ENCODE peak calls at places on chromosomes 13 and 19, in five cellular contexts. I, H, M, Q and L are unnamed samples.
A peak's percentile ranks its signal among the peaks of the same experiment; 100 is the strongest.

GRCh38 chr19:571127-571974 is 1.0 kb upstream of the BSG start:
- DNase-seq in I (peak; percentile 47), M (peak; percentile 52), Q (no peak), H (no peak), L (peak; percentile 71)

GRCh38 chr19:6236310-6237291 is 43.2 kb downstream of the MLLT1 start:
- DNase-seq in M (no peak), I (no peak), H (no peak), Q (no peak), L (no peak)

GRCh38 chr13:30654430-30654829 is 36.7 kb downstream of the USPL1 start:
- DNase-seq in Q (no peak), M (no peak), H (no peak), I (no peak), L (no peak)

GRCh38 chr13:81395368-81395767 is 1054.4 kb upstream of the SPRY2 start:
- DNase-seq in H (no peak), I (no peak), Q (no peak), M (peak; percentile 58), L (no peak)

GRCh38 chr13:39415403-39415802 is 187.6 kb downstream of the LHFPL6 start:
- DNase-seq in Q (no peak), H (peak; percentile 78), I (peak; percentile 24), M (peak; percentile 56), L (no peak)

GRCh38 chr13:112759834-112760233 is 70.0 kb downstream of the ATP11A start:
- DNase-seq in Q (no peak), M (no peak), H (no peak), I (no peak), L (no peak)

GRCh38 chr13:32314968-32315254 is 252 bp downstream of the ZAR1L start:
- DNase-seq in Q (peak; percentile 26), H (peak; percentile 57), I (no peak), M (no peak), L (peak; percentile 58)

GRCh38 chr19:4064073-4064550 is 2.6 kb downstream of the ZBTB7A start:
- DNase-seq in Q (no peak), I (no peak), M (no peak), H (peak; percentile 39), L (no peak)

GRCh38 chr19:13417054-13417453 is 89.2 kb downstream of the CACNA1A start:
- DNase-seq in H (no peak), M (no peak), I (no peak), Q (no peak), L (no peak)

GRCh38 chr19:50204081-50204428 is 633 bp downstream of the MYH14 start:
- DNase-seq in H (no peak), Q (no peak), M (no peak), I (no peak), L (no peak)

GRCh38 chr19:52237771-52238400 is 31.5 kb upstream of the ZNF766 start:
- DNase-seq in H (peak; percentile 76), M (peak; percentile 59), Q (peak; percentile 44), I (peak; percentile 28), L (peak; percentile 38)

GRCh38 chr13:95643814-95644598 is 500 bp downstream of the DZIP1 start:
- DNase-seq in M (peak; percentile 56), H (peak; percentile 55), I (no peak), Q (no peak), L (no peak)

GRCh38 chr19:47284324-47284899 is 9.7 kb downstream of the INAFM1 start:
- DNase-seq in H (peak; percentile 80), Q (no peak), I (peak; percentile 70), M (no peak), L (peak; percentile 24)

GRCh38 chr19:29528350-29528945 is 2.7 kb downstream of the VSTM2B start:
- DNase-seq in M (peak; percentile 86), H (peak; percentile 77), Q (peak; percentile 25), I (peak; percentile 57), L (no peak)

GRCh38 chr19:52690395-52691214 is 44.2 kb downstream of the ZNF611 start:
- DNase-seq in I (peak; percentile 68), M (peak; percentile 95), H (peak; percentile 95), Q (peak; percentile 84), L (peak; percentile 88)

GRCh38 chr13:29909975-29910674 is 59.7 kb upstream of the UBL3 start:
- DNase-seq in H (peak; percentile 53), M (no peak), Q (no peak), I (no peak), L (no peak)

GRCh38 chr19:18995804-18996241 is 37.5 kb downstream of the SUGP2 start:
- DNase-seq in I (no peak), Q (no peak), M (peak; percentile 74), H (peak; percentile 93), L (no peak)

GRCh38 chr19:3094638-3095374 is 644 bp downstream of the GNA11 start:
- DNase-seq in H (peak; percentile 27), Q (no peak), I (no peak), M (no peak), L (no peak)

GRCh38 chr19:19643158-19644053 is at the start of gene GMIP:
- DNase-seq in Q (peak; percentile 79), M (peak; percentile 93), H (peak; percentile 52), I (peak; percentile 54), L (peak; percentile 38)

GRCh38 chr13:32228330-32229041 is 86.7 kb downstream of the ZAR1L start:
- DNase-seq in M (no peak), H (no peak), Q (no peak), I (peak; percentile 100), L (no peak)

GRCh38 chr13:32051156-32051555 is 19.6 kb downstream of the FRY start:
- DNase-seq in H (no peak), I (no peak), M (no peak), Q (no peak), L (no peak)

GRCh38 chr19:33462112-33462726 is 59.4 kb downstream of the PEPD start:
- DNase-seq in H (no peak), M (no peak), I (no peak), Q (no peak), L (no peak)

GRCh38 chr19:3483226-3483628 is at the start of gene SMIM44:
- DNase-seq in H (no peak), I (no peak), Q (no peak), M (no peak), L (no peak)

GRCh38 chr19:15562861-15563260 is 52.2 kb upstream of the CYP4F8 start:
- DNase-seq in H (no peak), M (no peak), I (no peak), Q (no peak), L (no peak)

GRCh38 chr19:48359123-48359522 is 4.6 kb downstream of the TMEM143 start:
- DNase-seq in Q (no peak), I (no peak), M (no peak), H (no peak), L (no peak)

GRCh38 chr13:105774739-105775460 is 760.6 kb downstream of the EFNB2 start:
- DNase-seq in H (no peak), Q (no peak), I (no peak), M (no peak), L (no peak)

GRCh38 chr19:46898731-46899130 is 37.9 kb downstream of the ARHGAP35 start:
- DNase-seq in H (peak; percentile 75), M (no peak), Q (no peak), I (no peak), L (no peak)

GRCh38 chr13:21336609-21337008 is 122.5 kb downstream of the ZDHHC20 start:
- DNase-seq in H (no peak), Q (no peak), I (no peak), M (no peak), L (no peak)

GRCh38 chr19:33293255-33294057 is 8.9 kb downstream of the CEBPA start:
- DNase-seq in H (peak; percentile 60), Q (no peak), M (no peak), I (peak; percentile 8), L (no peak)

GRCh38 chr13:113959198-113959597 is 14.7 kb downstream of the C13orf46 start:
- DNase-seq in H (no peak), I (no peak), M (no peak), Q (no peak), L (no peak)

GRCh38 chr19:31140717-31141116 is 208.5 kb downstream of the TSHZ3 start:
- DNase-seq in M (no peak), H (peak; percentile 36), Q (no peak), I (no peak), L (no peak)

GRCh38 chr19:41917676-41918075 is 10.6 kb downstream of the ERFL start:
- DNase-seq in I (no peak), Q (no peak), M (no peak), H (no peak), L (no peak)